ENCODE peak calls at places on chromosomes 4 and X, in seven cellular contexts. S is WTC11, J is PC-3, C is cardiac fibroblast, D is endothelial cell, T is progenitor cell of endocrine pancreas, P is BE2C. I is an unnamed sample.

GRCh38 chr4:47342796-47343195 is 120.7 kb downstream of the COMMD8 start:
- DNase-seq in S (no peak), J (no peak), C (no peak), D (no peak), T (no peak), P (no peak), I (no peak)

GRCh38 chr4:89489338-89489771 is 181.8 kb upstream of the GPRIN3 start:
- DNase-seq in S (peak; percentile 46), J (no peak), C (no peak), D (peak; percentile 9), T (no peak), P (no peak), I (no peak)

GRCh38 chr4:110164251-110164650 is 34.2 kb downstream of the ELOVL6 start:
- DNase-seq in S (no peak), J (peak; percentile 59), C (peak; percentile 6), D (no peak), T (no peak), P (no peak), I (no peak)

GRCh38 chr4:132493476-132493875 is 655.6 kb upstream of the PCDH10 start:
- DNase-seq in S (no peak), J (no peak), C (no peak), D (no peak), T (no peak), P (no peak), I (no peak)

GRCh38 chrX:2502120-2502667 is 1.4 kb upstream of the DHRSX start:
- DNase-seq in S (no peak), J (no peak), C (no peak), D (no peak), T (no peak), P (no peak), I (no peak)

GRCh38 chr4:76363556-76364290 is 57.2 kb downstream of the STBD1 start:
- DNase-seq in S (no peak), J (no peak), C (no peak), D (no peak), T (no peak), P (no peak), I (no peak)

GRCh38 chr4:128351502-128351901 is 63.9 kb upstream of the PGRMC2 start:
- DNase-seq in S (no peak), J (no peak), C (no peak), D (no peak), T (no peak), P (no peak), I (no peak)

GRCh38 chrX:119398974-119399771 is at the start of gene SLC25A43:
- DNase-seq in S (peak; percentile 29), J (peak; percentile 45), C (peak; percentile 49), D (peak; percentile 12), T (peak; percentile 14), P (peak; percentile 29), I (peak; percentile 49)

GRCh38 chrX:100410083-100410590 is at the start of gene PCDH19:
- DNase-seq in S (peak; percentile 71), J (peak; percentile 57), C (peak; percentile 61), D (peak; percentile 58), T (peak; percentile 69), P (peak; percentile 77), I (no peak)

GRCh38 chr4:81732980-81733379 is 261.3 kb upstream of the RASGEF1B start:
- DNase-seq in S (no peak), J (no peak), C (no peak), D (no peak), T (no peak), P (no peak), I (no peak)

GRCh38 chrX:134670241-134670811 is 12.1 kb upstream of the PLAC1 start:
- DNase-seq in S (no peak), J (peak; percentile 91), C (peak; percentile 78), D (no peak), T (peak; percentile 22), P (no peak), I (no peak)

GRCh38 chr4:1520145-1520661 is 114.0 kb upstream of the NKX1-1 start:
- DNase-seq in S (peak; percentile 17), J (no peak), C (no peak), D (no peak), T (no peak), P (peak; percentile 4), I (no peak)

GRCh38 chr4:144595681-144596080 is 50.3 kb upstream of the HHIP start:
- DNase-seq in S (no peak), J (no peak), C (no peak), D (no peak), T (no peak), P (no peak), I (no peak)

GRCh38 chr4:40216622-40217366 is 20.0 kb downstream of the RHOH start:
- DNase-seq in S (no peak), J (no peak), C (no peak), D (no peak), T (no peak), P (no peak), I (no peak)

GRCh38 chrX:35919536-35920309 is at the start of gene CFAP47:
- DNase-seq in S (peak; percentile 64), J (peak; percentile 4), C (no peak), D (peak; percentile 52), T (peak; percentile 12), P (peak; percentile 71), I (no peak)

GRCh38 chr4:61638600-61638999 is 438.5 kb downstream of the ADGRL3 start:
- DNase-seq in S (no peak), J (peak; percentile 73), C (peak; percentile 5), D (no peak), T (no peak), P (no peak), I (no peak)

GRCh38 chrX:154074199-154074598 is 23.3 kb downstream of the MECP2 start:
- DNase-seq in S (no peak), J (peak; percentile 75), C (peak; percentile 70), D (no peak), T (no peak), P (no peak), I (no peak)

GRCh38 chr4:44447563-44448504 is 775 bp downstream of the KCTD8 start:
- DNase-seq in S (peak; percentile 59), J (peak; percentile 4), C (peak; percentile 9), D (peak; percentile 47), T (peak; percentile 39), P (peak; percentile 7), I (peak; percentile 15)

GRCh38 chrX:24145340-24146186 is 4.0 kb upstream of the ZFX start:
- DNase-seq in S (no peak), J (peak; percentile 84), C (no peak), D (no peak), T (no peak), P (no peak), I (no peak)

GRCh38 chr4:8861576-8862279 is 9.9 kb downstream of the HMX1 start:
- DNase-seq in S (no peak), J (no peak), C (no peak), D (no peak), T (no peak), P (peak; percentile 36), I (no peak)

GRCh38 chrX:4825550-4825949 is 1112.1 kb upstream of the PRKX start:
- DNase-seq in S (no peak), J (no peak), C (no peak), D (no peak), T (no peak), P (no peak), I (no peak)

GRCh38 chrX:33434256-33435092 is 223.1 kb upstream of the DMD start:
- DNase-seq in S (peak; percentile 63), J (peak; percentile 66), C (peak; percentile 58), D (peak; percentile 61), T (peak; percentile 70), P (peak; percentile 58), I (no peak)

GRCh38 chr4:95701500-95701899 is 138.4 kb upstream of the PDHA2 start:
- DNase-seq in S (no peak), J (peak; percentile 46), C (peak; percentile 95), D (no peak), T (no peak), P (no peak), I (no peak)

GRCh38 chrX:18426004-18426320 is 554 bp downstream of the CDKL5 start:
- DNase-seq in S (peak; percentile 22), J (no peak), C (no peak), D (peak; percentile 14), T (peak; percentile 14), P (peak; percentile 12), I (no peak)

GRCh38 chr4:142452132-142452855 is 393.8 kb downstream of the INPP4B start:
- DNase-seq in S (no peak), J (peak; percentile 44), C (peak; percentile 22), D (no peak), T (no peak), P (no peak), I (no peak)

GRCh38 chr4:153809307-153809706 is 20.4 kb upstream of the SFRP2 start:
- DNase-seq in S (no peak), J (no peak), C (no peak), D (no peak), T (no peak), P (no peak), I (no peak)

GRCh38 chrX:19089555-19090040 is 32.7 kb downstream of the ADGRG2 start:
- DNase-seq in S (no peak), J (no peak), C (no peak), D (no peak), T (no peak), P (no peak), I (no peak)

GRCh38 chr4:107044170-107044569 is 8.1 kb upstream of the DKK2 start:
- DNase-seq in S (no peak), J (peak; percentile 28), C (peak; percentile 6), D (peak; percentile 7), T (no peak), P (peak; percentile 27), I (no peak)
- TF ChIP-seq CTCF in S (no peak), J (peak; percentile 37), C (peak; percentile 33), D (peak; percentile 46), T (no peak), P (peak; percentile 46), I (no peak)

GRCh38 chr4:186500721-186501304 is 54.6 kb downstream of the MTNR1A start:
- DNase-seq in S (peak; percentile 16), J (no peak), C (peak; percentile 3), D (no peak), T (no peak), P (no peak), I (no peak)
- TF ChIP-seq CTCF in S (no peak), J (no peak), C (no peak), D (no peak), T (no peak), P (no peak), I (no peak)

DNA sequence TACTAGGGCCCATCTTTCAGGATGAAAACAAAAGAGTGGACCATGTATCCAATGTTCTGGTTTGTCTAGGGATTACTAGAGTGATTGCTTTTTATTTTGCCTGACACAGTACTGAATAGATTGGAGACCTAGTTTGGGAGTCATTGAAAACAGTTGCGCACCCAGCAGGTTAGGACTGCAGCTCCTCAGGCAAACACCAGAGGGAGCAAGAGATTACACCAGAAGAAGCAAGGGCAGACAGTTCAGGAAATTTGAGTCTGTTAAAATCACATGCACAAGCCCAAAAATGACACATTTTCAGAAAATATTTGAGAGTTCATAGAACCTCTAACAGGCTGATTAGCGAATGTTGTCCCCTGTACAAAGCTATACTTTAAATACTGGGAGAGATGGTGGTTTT is 55.6 kb downstream of the CYLC1 start:
- DNase-seq in S (peak; percentile 34), J (peak; percentile 55), C (no peak), D (peak; percentile 24), T (no peak), P (peak; percentile 9), I (no peak)
- TF ChIP-seq CTCF in S (peak; percentile 31), J (peak; percentile 74), C (peak; percentile 38), D (peak; percentile 49), T (peak; percentile 66), P (peak; percentile 74), I (no peak)

DNA sequence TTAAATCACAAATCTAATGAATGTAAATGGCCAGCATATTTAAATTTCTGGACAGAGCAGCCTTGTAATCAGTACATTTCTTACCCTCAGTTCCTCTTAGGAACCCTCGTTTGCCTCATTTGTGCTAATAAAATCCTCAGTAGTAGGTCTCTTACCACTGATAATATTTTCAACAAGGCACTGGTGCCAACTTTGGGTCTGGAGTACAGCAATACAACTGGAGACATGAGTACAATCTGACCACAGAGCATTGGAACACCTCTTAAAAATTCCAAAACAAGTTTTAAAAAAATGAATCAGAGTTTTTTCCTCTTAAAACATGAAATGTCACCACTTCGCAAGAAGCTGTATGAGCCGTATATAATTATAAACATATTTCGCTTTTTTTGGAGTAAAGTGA is 211.1 kb downstream of the CPEB2 start:
- DNase-seq in S (no peak), J (no peak), C (peak; percentile 41), D (no peak), T (no peak), P (no peak), I (no peak)
- TF ChIP-seq CTCF in S (no peak), J (no peak), C (no peak), D (no peak), T (no peak), P (no peak), I (no peak)

I was measured in activated B cell treated with CpG ODN at 0.5 μM for 24 hours.